ENCODE peak calls at places on chromosomes 16 and 17, in ten cellular contexts. One of them, this sample, is unnamed.
A peak's percentile ranks its signal among the peaks of the same experiment; 100 is the strongest.

GRCh38 chr16:67084345-67085028 is 25.3 kb upstream of the PHAF1 start:
- DNase-seq in AG09309: no peak
- DNase-seq in PC-9: no peak
- DNase-seq in NCI-H524: no peak
- DNase-seq in stimulated activated CD4-positive, alpha-beta T cell treated with anti-CD3 and anti-CD28 coated beads, Interleukin-15, amount 100 ng/mL, for 1 hour: no peak
- DNase-seq in activated naive CD4-positive, alpha-beta T cell treated with anti-CD3 and anti-CD28 coated beads for 36 hours: no peak
- DNase-seq in GM12864: no peak
- DNase-seq in cardiac fibroblast: peak; percentile 49
- DNase-seq in K562: no peak
- DNase-seq in GM23338: no peak
- DNase-seq in this sample: no peak

GRCh38 chr16:1723450-1724147 is 17.6 kb downstream of the MAPK8IP3 start:
- DNase-seq in GM12864: no peak
- DNase-seq in cardiac fibroblast: peak; percentile 59
- DNase-seq in AG09309: no peak
- DNase-seq in K562: peak; percentile 64
- DNase-seq in PC-9: peak; percentile 68
- DNase-seq in NCI-H524: peak; percentile 18
- DNase-seq in GM23338: peak; percentile 67
- DNase-seq in stimulated activated CD4-positive, alpha-beta T cell treated with anti-CD3 and anti-CD28 coated beads, Interleukin-15, amount 100 ng/mL, for 1 hour: no peak
- DNase-seq in activated naive CD4-positive, alpha-beta T cell treated with anti-CD3 and anti-CD28 coated beads for 36 hours: peak; percentile 65
- DNase-seq in this sample: no peak

GRCh38 chr17:67143318-67143717 is 99.0 kb downstream of the CACNG1 start:
- DNase-seq in NCI-H524: no peak
- DNase-seq in AG09309: no peak
- DNase-seq in K562: no peak
- DNase-seq in GM12864: no peak
- DNase-seq in GM23338: no peak
- DNase-seq in stimulated activated CD4-positive, alpha-beta T cell treated with anti-CD3 and anti-CD28 coated beads, Interleukin-15, amount 100 ng/mL, for 1 hour: no peak
- DNase-seq in cardiac fibroblast: no peak
- DNase-seq in PC-9: no peak
- DNase-seq in activated naive CD4-positive, alpha-beta T cell treated with anti-CD3 and anti-CD28 coated beads for 36 hours: no peak
- DNase-seq in this sample: no peak

GRCh38 chr16:29835926-29836325 is 15.7 kb downstream of the MVP start:
- DNase-seq in K562: no peak
- DNase-seq in stimulated activated CD4-positive, alpha-beta T cell treated with anti-CD3 and anti-CD28 coated beads, Interleukin-15, amount 100 ng/mL, for 1 hour: no peak
- DNase-seq in NCI-H524: no peak
- DNase-seq in activated naive CD4-positive, alpha-beta T cell treated with anti-CD3 and anti-CD28 coated beads for 36 hours: no peak
- DNase-seq in GM23338: no peak
- DNase-seq in AG09309: no peak
- DNase-seq in cardiac fibroblast: no peak
- DNase-seq in PC-9: no peak
- DNase-seq in GM12864: no peak
- DNase-seq in this sample: no peak

GRCh38 chr17:54945671-54946070 is 22.8 kb downstream of the COX11 start:
- DNase-seq in GM12864: no peak
- DNase-seq in AG09309: no peak
- DNase-seq in cardiac fibroblast: peak; percentile 8
- DNase-seq in PC-9: no peak
- DNase-seq in NCI-H524: no peak
- DNase-seq in stimulated activated CD4-positive, alpha-beta T cell treated with anti-CD3 and anti-CD28 coated beads, Interleukin-15, amount 100 ng/mL, for 1 hour: no peak
- DNase-seq in K562: no peak
- DNase-seq in GM23338: no peak
- DNase-seq in activated naive CD4-positive, alpha-beta T cell treated with anti-CD3 and anti-CD28 coated beads for 36 hours: no peak
- DNase-seq in this sample: no peak

GRCh38 chr16:27390157-27390556 is 11.8 kb upstream of the IL21R start:
- DNase-seq in NCI-H524: no peak
- DNase-seq in GM23338: no peak
- DNase-seq in PC-9: no peak
- DNase-seq in cardiac fibroblast: no peak
- DNase-seq in K562: no peak
- DNase-seq in GM12864: no peak
- DNase-seq in AG09309: no peak
- DNase-seq in stimulated activated CD4-positive, alpha-beta T cell treated with anti-CD3 and anti-CD28 coated beads, Interleukin-15, amount 100 ng/mL, for 1 hour: no peak
- DNase-seq in activated naive CD4-positive, alpha-beta T cell treated with anti-CD3 and anti-CD28 coated beads for 36 hours: no peak
- DNase-seq in this sample: no peak

GRCh38 chr16:58732545-58733247 is 1.4 kb downstream of the GOT2 start:
- DNase-seq in NCI-H524: no peak
- DNase-seq in activated naive CD4-positive, alpha-beta T cell treated with anti-CD3 and anti-CD28 coated beads for 36 hours: peak; percentile 12
- DNase-seq in K562: no peak
- DNase-seq in cardiac fibroblast: peak; percentile 36
- DNase-seq in GM12864: no peak
- DNase-seq in PC-9: no peak
- DNase-seq in stimulated activated CD4-positive, alpha-beta T cell treated with anti-CD3 and anti-CD28 coated beads, Interleukin-15, amount 100 ng/mL, for 1 hour: no peak
- DNase-seq in AG09309: no peak
- DNase-seq in GM23338: peak; percentile 11
- DNase-seq in this sample: no peak

GRCh38 chr16:79599256-79599836 is 1.2 kb downstream of the MAF start:
- DNase-seq in stimulated activated CD4-positive, alpha-beta T cell treated with anti-CD3 and anti-CD28 coated beads, Interleukin-15, amount 100 ng/mL, for 1 hour: no peak
- DNase-seq in K562: no peak
- DNase-seq in NCI-H524: peak; percentile 65
- DNase-seq in GM12864: no peak
- DNase-seq in cardiac fibroblast: peak; percentile 2
- DNase-seq in PC-9: no peak
- DNase-seq in AG09309: no peak
- DNase-seq in GM23338: peak; percentile 45
- DNase-seq in activated naive CD4-positive, alpha-beta T cell treated with anti-CD3 and anti-CD28 coated beads for 36 hours: peak; percentile 13
- DNase-seq in this sample: peak; percentile 25

GRCh38 chr17:9766970-9767369 is 24.4 kb downstream of the DHRS7C start:
- DNase-seq in activated naive CD4-positive, alpha-beta T cell treated with anti-CD3 and anti-CD28 coated beads for 36 hours: no peak
- DNase-seq in GM12864: no peak
- DNase-seq in stimulated activated CD4-positive, alpha-beta T cell treated with anti-CD3 and anti-CD28 coated beads, Interleukin-15, amount 100 ng/mL, for 1 hour: no peak
- DNase-seq in GM23338: no peak
- DNase-seq in K562: no peak
- DNase-seq in AG09309: no peak
- DNase-seq in NCI-H524: no peak
- DNase-seq in PC-9: no peak
- DNase-seq in cardiac fibroblast: no peak
- DNase-seq in this sample: no peak

GRCh38 chr16:14362774-14363371 is 267.2 kb downstream of the PARN start:
- DNase-seq in NCI-H524: no peak
- DNase-seq in PC-9: peak; percentile 37
- DNase-seq in K562: no peak
- DNase-seq in GM23338: no peak
- DNase-seq in GM12864: no peak
- DNase-seq in stimulated activated CD4-positive, alpha-beta T cell treated with anti-CD3 and anti-CD28 coated beads, Interleukin-15, amount 100 ng/mL, for 1 hour: no peak
- DNase-seq in cardiac fibroblast: no peak
- DNase-seq in AG09309: no peak
- DNase-seq in activated naive CD4-positive, alpha-beta T cell treated with anti-CD3 and anti-CD28 coated beads for 36 hours: no peak
- DNase-seq in this sample: no peak

GRCh38 chr17:35119370-35120185 is at the start of gene RAD51D:
- DNase-seq in cardiac fibroblast: peak; percentile 76
- DNase-seq in NCI-H524: peak; percentile 77
- DNase-seq in GM12864: no peak
- DNase-seq in activated naive CD4-positive, alpha-beta T cell treated with anti-CD3 and anti-CD28 coated beads for 36 hours: peak; percentile 78
- DNase-seq in GM23338: peak; percentile 90
- DNase-seq in K562: peak; percentile 92
- DNase-seq in AG09309: no peak
- DNase-seq in PC-9: peak; percentile 76
- DNase-seq in stimulated activated CD4-positive, alpha-beta T cell treated with anti-CD3 and anti-CD28 coated beads, Interleukin-15, amount 100 ng/mL, for 1 hour: peak; percentile 66
- DNase-seq in this sample: peak; percentile 73

GRCh38 chr16:86975445-86975844 is 341.7 kb downstream of the C16orf95 start:
- DNase-seq in stimulated activated CD4-positive, alpha-beta T cell treated with anti-CD3 and anti-CD28 coated beads, Interleukin-15, amount 100 ng/mL, for 1 hour: no peak
- DNase-seq in GM12864: no peak
- DNase-seq in activated naive CD4-positive, alpha-beta T cell treated with anti-CD3 and anti-CD28 coated beads for 36 hours: no peak
- DNase-seq in AG09309: no peak
- DNase-seq in NCI-H524: no peak
- DNase-seq in GM23338: peak; percentile 82
- DNase-seq in PC-9: no peak
- DNase-seq in cardiac fibroblast: peak; percentile 94
- DNase-seq in K562: peak; percentile 66
- DNase-seq in this sample: no peak

GRCh38 chr16:31537362-31537921 is 9.7 kb downstream of the AHSP start:
- DNase-seq in GM23338: peak; percentile 73
- DNase-seq in activated naive CD4-positive, alpha-beta T cell treated with anti-CD3 and anti-CD28 coated beads for 36 hours: no peak
- DNase-seq in K562: no peak
- DNase-seq in AG09309: no peak
- DNase-seq in cardiac fibroblast: no peak
- DNase-seq in NCI-H524: no peak
- DNase-seq in PC-9: no peak
- DNase-seq in GM12864: no peak
- DNase-seq in stimulated activated CD4-positive, alpha-beta T cell treated with anti-CD3 and anti-CD28 coated beads, Interleukin-15, amount 100 ng/mL, for 1 hour: no peak
- DNase-seq in this sample: no peak

GRCh38 chr16:85474808-85475207 is 138.3 kb upstream of the GSE1 start:
- DNase-seq in K562: no peak
- DNase-seq in cardiac fibroblast: no peak
- DNase-seq in GM12864: no peak
- DNase-seq in GM23338: no peak
- DNase-seq in stimulated activated CD4-positive, alpha-beta T cell treated with anti-CD3 and anti-CD28 coated beads, Interleukin-15, amount 100 ng/mL, for 1 hour: no peak
- DNase-seq in NCI-H524: no peak
- DNase-seq in activated naive CD4-positive, alpha-beta T cell treated with anti-CD3 and anti-CD28 coated beads for 36 hours: no peak
- DNase-seq in PC-9: no peak
- DNase-seq in AG09309: no peak
- DNase-seq in this sample: no peak

GRCh38 chr16:16095646-16096045 is 127.6 kb downstream of the ABCC6 start:
- DNase-seq in cardiac fibroblast: peak; percentile 12
- DNase-seq in NCI-H524: peak; percentile 9
- DNase-seq in AG09309: no peak
- DNase-seq in GM12864: no peak
- DNase-seq in GM23338: no peak
- DNase-seq in activated naive CD4-positive, alpha-beta T cell treated with anti-CD3 and anti-CD28 coated beads for 36 hours: no peak
- DNase-seq in stimulated activated CD4-positive, alpha-beta T cell treated with anti-CD3 and anti-CD28 coated beads, Interleukin-15, amount 100 ng/mL, for 1 hour: no peak
- DNase-seq in K562: no peak
- DNase-seq in PC-9: no peak
- DNase-seq in this sample: no peak

GRCh38 chr17:74116087-74116717 is 87.3 kb upstream of the RPL38 start:
- DNase-seq in AG09309: no peak
- DNase-seq in NCI-H524: no peak
- DNase-seq in cardiac fibroblast: no peak
- DNase-seq in activated naive CD4-positive, alpha-beta T cell treated with anti-CD3 and anti-CD28 coated beads for 36 hours: no peak
- DNase-seq in PC-9: peak; percentile 7
- DNase-seq in GM12864: no peak
- DNase-seq in stimulated activated CD4-positive, alpha-beta T cell treated with anti-CD3 and anti-CD28 coated beads, Interleukin-15, amount 100 ng/mL, for 1 hour: no peak
- DNase-seq in K562: no peak
- DNase-seq in GM23338: no peak
- DNase-seq in this sample: no peak

GRCh38 chr17:40503154-40503553 is 1.7 kb upstream of the TNS4 start:
- DNase-seq in NCI-H524: no peak
- DNase-seq in stimulated activated CD4-positive, alpha-beta T cell treated with anti-CD3 and anti-CD28 coated beads, Interleukin-15, amount 100 ng/mL, for 1 hour: no peak
- DNase-seq in K562: no peak
- DNase-seq in GM12864: no peak
- DNase-seq in PC-9: no peak
- DNase-seq in activated naive CD4-positive, alpha-beta T cell treated with anti-CD3 and anti-CD28 coated beads for 36 hours: no peak
- DNase-seq in AG09309: no peak
- DNase-seq in cardiac fibroblast: no peak
- DNase-seq in GM23338: no peak
- DNase-seq in this sample: no peak

GRCh38 chr17:16106161-16106891 is 106.7 kb downstream of the TTC19 start:
- DNase-seq in activated naive CD4-positive, alpha-beta T cell treated with anti-CD3 and anti-CD28 coated beads for 36 hours: no peak
- DNase-seq in PC-9: no peak
- DNase-seq in stimulated activated CD4-positive, alpha-beta T cell treated with anti-CD3 and anti-CD28 coated beads, Interleukin-15, amount 100 ng/mL, for 1 hour: no peak
- DNase-seq in cardiac fibroblast: peak; percentile 81
- DNase-seq in NCI-H524: no peak
- DNase-seq in K562: no peak
- DNase-seq in AG09309: peak; percentile 1
- DNase-seq in GM23338: no peak
- DNase-seq in GM12864: no peak
- DNase-seq in this sample: no peak

GRCh38 chr17:60392042-60392844 is at the start of gene USP32:
- DNase-seq in NCI-H524: peak; percentile 98
- DNase-seq in stimulated activated CD4-positive, alpha-beta T cell treated with anti-CD3 and anti-CD28 coated beads, Interleukin-15, amount 100 ng/mL, for 1 hour: peak; percentile 96
- DNase-seq in PC-9: peak; percentile 97
- DNase-seq in GM23338: peak; percentile 99
- DNase-seq in K562: peak; percentile 93
- DNase-seq in cardiac fibroblast: peak; percentile 100
- DNase-seq in AG09309: peak; percentile 92
- DNase-seq in GM12864: peak; percentile 92
- DNase-seq in activated naive CD4-positive, alpha-beta T cell treated with anti-CD3 and anti-CD28 coated beads for 36 hours: peak; percentile 99
- DNase-seq in this sample: peak; percentile 92

GRCh38 chr17:61400058-61400785 is 579 bp downstream of the TBX2 start:
- DNase-seq in PC-9: peak; percentile 68
- DNase-seq in AG09309: no peak
- DNase-seq in stimulated activated CD4-positive, alpha-beta T cell treated with anti-CD3 and anti-CD28 coated beads, Interleukin-15, amount 100 ng/mL, for 1 hour: no peak
- DNase-seq in NCI-H524: peak; percentile 43
- DNase-seq in GM12864: no peak
- DNase-seq in GM23338: peak; percentile 52
- DNase-seq in K562: no peak
- DNase-seq in cardiac fibroblast: peak; percentile 64
- DNase-seq in activated naive CD4-positive, alpha-beta T cell treated with anti-CD3 and anti-CD28 coated beads for 36 hours: no peak
- DNase-seq in this sample: no peak

GRCh38 chr17:78329263-78330059 is 30.4 kb downstream of the SOCS3 start:
- DNase-seq in GM12864: no peak
- DNase-seq in K562: no peak
- DNase-seq in GM23338: no peak
- DNase-seq in AG09309: peak; percentile 63
- DNase-seq in activated naive CD4-positive, alpha-beta T cell treated with anti-CD3 and anti-CD28 coated beads for 36 hours: no peak
- DNase-seq in stimulated activated CD4-positive, alpha-beta T cell treated with anti-CD3 and anti-CD28 coated beads, Interleukin-15, amount 100 ng/mL, for 1 hour: no peak
- DNase-seq in NCI-H524: no peak
- DNase-seq in cardiac fibroblast: peak; percentile 64
- DNase-seq in PC-9: peak; percentile 81
- DNase-seq in this sample: no peak

GRCh38 chr17:73255671-73256181 is 6.0 kb downstream of the CPSF4L start:
- DNase-seq in K562: peak; percentile 78
- DNase-seq in stimulated activated CD4-positive, alpha-beta T cell treated with anti-CD3 and anti-CD28 coated beads, Interleukin-15, amount 100 ng/mL, for 1 hour: no peak
- DNase-seq in GM23338: peak; percentile 78
- DNase-seq in NCI-H524: peak; percentile 71
- DNase-seq in activated naive CD4-positive, alpha-beta T cell treated with anti-CD3 and anti-CD28 coated beads for 36 hours: peak; percentile 68
- DNase-seq in AG09309: no peak
- DNase-seq in cardiac fibroblast: peak; percentile 35
- DNase-seq in GM12864: no peak
- DNase-seq in PC-9: peak; percentile 51
- DNase-seq in this sample: peak; percentile 38

GRCh38 chr16:1379054-1379862 is 27.5 kb downstream of the GNPTG start:
- DNase-seq in activated naive CD4-positive, alpha-beta T cell treated with anti-CD3 and anti-CD28 coated beads for 36 hours: peak; percentile 82
- DNase-seq in K562: peak; percentile 93
- DNase-seq in stimulated activated CD4-positive, alpha-beta T cell treated with anti-CD3 and anti-CD28 coated beads, Interleukin-15, amount 100 ng/mL, for 1 hour: peak; percentile 47
- DNase-seq in GM12864: no peak
- DNase-seq in PC-9: peak; percentile 84
- DNase-seq in NCI-H524: peak; percentile 35
- DNase-seq in GM23338: peak; percentile 70
- DNase-seq in AG09309: peak; percentile 24
- DNase-seq in cardiac fibroblast: peak; percentile 64
- DNase-seq in this sample: peak; percentile 41

GRCh38 chr16:11605564-11605886 is 18.8 kb upstream of the LITAF start:
- DNase-seq in K562: no peak
- DNase-seq in PC-9: no peak
- DNase-seq in GM23338: no peak
- DNase-seq in stimulated activated CD4-positive, alpha-beta T cell treated with anti-CD3 and anti-CD28 coated beads, Interleukin-15, amount 100 ng/mL, for 1 hour: no peak
- DNase-seq in GM12864: no peak
- DNase-seq in NCI-H524: no peak
- DNase-seq in activated naive CD4-positive, alpha-beta T cell treated with anti-CD3 and anti-CD28 coated beads for 36 hours: no peak
- DNase-seq in AG09309: no peak
- DNase-seq in cardiac fibroblast: no peak
- DNase-seq in this sample: no peak

GRCh38 chr16:12201216-12201615 is 224.7 kb downstream of the SNX29 start:
- DNase-seq in GM23338: no peak
- DNase-seq in AG09309: no peak
- DNase-seq in activated naive CD4-positive, alpha-beta T cell treated with anti-CD3 and anti-CD28 coated beads for 36 hours: no peak
- DNase-seq in stimulated activated CD4-positive, alpha-beta T cell treated with anti-CD3 and anti-CD28 coated beads, Interleukin-15, amount 100 ng/mL, for 1 hour: no peak
- DNase-seq in GM12864: no peak
- DNase-seq in K562: no peak
- DNase-seq in PC-9: no peak
- DNase-seq in cardiac fibroblast: no peak
- DNase-seq in NCI-H524: no peak
- DNase-seq in this sample: no peak

GRCh38 chr17:64115871-64116534 is 13.9 kb downstream of the ERN1 start:
- DNase-seq in PC-9: no peak
- DNase-seq in stimulated activated CD4-positive, alpha-beta T cell treated with anti-CD3 and anti-CD28 coated beads, Interleukin-15, amount 100 ng/mL, for 1 hour: no peak
- DNase-seq in activated naive CD4-positive, alpha-beta T cell treated with anti-CD3 and anti-CD28 coated beads for 36 hours: peak; percentile 32
- DNase-seq in NCI-H524: no peak
- DNase-seq in AG09309: peak; percentile 78
- DNase-seq in cardiac fibroblast: peak; percentile 89
- DNase-seq in K562: no peak
- DNase-seq in GM12864: no peak
- DNase-seq in GM23338: no peak
- DNase-seq in this sample: no peak

GRCh38 chr16:84461504-84462295 is 42.8 kb downstream of the MEAK7 start:
- DNase-seq in AG09309: no peak
- DNase-seq in cardiac fibroblast: no peak
- DNase-seq in GM23338: no peak
- DNase-seq in NCI-H524: no peak
- DNase-seq in PC-9: no peak
- DNase-seq in GM12864: no peak
- DNase-seq in activated naive CD4-positive, alpha-beta T cell treated with anti-CD3 and anti-CD28 coated beads for 36 hours: no peak
- DNase-seq in stimulated activated CD4-positive, alpha-beta T cell treated with anti-CD3 and anti-CD28 coated beads, Interleukin-15, amount 100 ng/mL, for 1 hour: no peak
- DNase-seq in K562: no peak
- DNase-seq in this sample: no peak

GRCh38 chr17:3658784-3659449 is 9.5 kb downstream of the TAX1BP3 start:
- DNase-seq in stimulated activated CD4-positive, alpha-beta T cell treated with anti-CD3 and anti-CD28 coated beads, Interleukin-15, amount 100 ng/mL, for 1 hour: no peak
- DNase-seq in K562: no peak
- DNase-seq in activated naive CD4-positive, alpha-beta T cell treated with anti-CD3 and anti-CD28 coated beads for 36 hours: no peak
- DNase-seq in NCI-H524: no peak
- DNase-seq in PC-9: no peak
- DNase-seq in GM23338: no peak
- DNase-seq in AG09309: no peak
- DNase-seq in GM12864: no peak
- DNase-seq in cardiac fibroblast: no peak
- DNase-seq in this sample: no peak